ENCODE peak calls at places on chromosomes 11 and 22, in four cellular contexts. I is GM12878, L is K562, N is HL-60. F is an unnamed sample.

GRCh38 chr22:21026783-21027692 is 5.3 kb downstream of the SLC7A4 start:
- DNase-seq in I (no peak), L (no peak), N (no peak), F (no peak)

GRCh38 chr11:68038718-68039525 is at the start of gene TCIRG1:
- DNase-seq in N (peak; percentile 81), I (peak; percentile 15), L (peak; percentile 91), F (peak; percentile 93)

GRCh38 chr11:102419181-102419580 is 33.4 kb downstream of the TMEM123 start:
- DNase-seq in L (no peak), I (no peak), N (no peak), F (no peak)

GRCh38 chr11:27718853-27719574 is 18.8 kb upstream of the BDNF start:
- DNase-seq in L (no peak), N (no peak), I (no peak), F (no peak)

GRCh38 chr11:76789443-76789719 is 6.2 kb downstream of the TSKU start:
- DNase-seq in L (no peak), N (no peak), I (no peak), F (no peak)

GRCh38 chr11:95308512-95309035 is 77.6 kb upstream of the SESN3 start:
- DNase-seq in I (no peak), L (no peak), N (no peak), F (no peak)

GRCh38 chr11:27471067-27471587 is 1.5 kb downstream of the LGR4 start:
- DNase-seq in N (no peak), L (no peak), I (no peak), F (no peak)

GRCh38 chr22:27195104-27195503 is 537.7 kb downstream of the MIAT start:
- DNase-seq in I (no peak), L (no peak), N (no peak), F (no peak)

GRCh38 chr11:84564180-84564866 is 1062.8 kb downstream of the DLG2 start:
- DNase-seq in N (peak; percentile 4), I (no peak), L (peak; percentile 27), F (no peak)

GRCh38 chr11:131868769-131869482 is 498.5 kb downstream of the NTM start:
- DNase-seq in N (no peak), I (no peak), L (no peak), F (no peak)

GRCh38 chr22:46067159-46068111 is 82.9 kb upstream of the PPARA start:
- DNase-seq in L (no peak), I (no peak), N (no peak), F (no peak)

GRCh38 chr11:6427516-6427915 is 8.6 kb upstream of the APBB1 start:
- DNase-seq in I (no peak), L (no peak), N (no peak), F (no peak)

DNA sequence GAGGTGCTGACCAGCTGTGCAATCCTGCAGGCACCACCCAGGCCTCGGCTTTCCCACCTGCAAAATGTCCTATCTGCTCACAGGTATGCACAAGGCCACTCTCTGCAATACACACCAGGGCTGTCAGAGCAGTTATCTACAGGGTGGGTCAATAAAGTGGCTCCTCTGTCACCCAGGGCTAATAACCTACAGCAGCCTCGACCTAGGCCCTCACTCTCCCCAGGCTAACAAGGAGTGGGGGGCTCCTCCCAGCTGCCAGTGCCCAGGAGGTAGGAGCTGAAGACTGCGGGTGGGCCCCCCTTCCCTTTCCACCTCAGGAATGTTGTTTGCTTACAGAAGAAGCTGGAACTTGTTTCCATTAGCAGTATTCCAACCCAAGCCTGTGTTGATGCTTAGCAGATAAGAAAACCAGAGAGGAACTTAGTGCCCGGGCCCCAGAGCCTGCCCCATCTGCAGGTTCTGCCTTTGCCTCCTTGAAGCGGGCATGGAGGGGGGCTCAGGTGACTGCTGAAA is 26.8 kb downstream of the MYH9 start:
- DNase-seq in I (no peak), L (no peak), N (no peak), F (no peak)
- TF ChIP-seq POLR2AphosphoS5 in I (no peak), L (no peak), N (no peak), F (no peak)

GRCh38 chr11:62123669-62124185 is at the start of gene INCENP:
- DNase-seq in N (peak; percentile 99), I (peak; percentile 96), L (peak; percentile 95), F (peak; percentile 87)

GRCh38 chr11:62122076-62122475 is 1.7 kb upstream of the INCENP start:
- DNase-seq in I (no peak), N (peak; percentile 16), L (no peak), F (no peak)

GRCh38 chr11:62125316-62125715 is 1.5 kb downstream of the INCENP start:
- DNase-seq in I (no peak), L (peak; percentile 18), N (peak; percentile 17), F (no peak)

GRCh38 chr11:62125881-62126280 is 2.1 kb downstream of the INCENP start:
- DNase-seq in N (no peak), I (no peak), L (no peak), F (no peak)

GRCh38 chr11:62124186-62125113 is 639 bp downstream of the INCENP start:
- DNase-seq in N (peak; percentile 11), I (no peak), L (peak; percentile 34), F (no peak)
- TF ChIP-seq SPI1 in N (no peak), I (no peak), L (no peak), F (no peak)

GRCh38 chr11:129312741-129313587 is 62.7 kb upstream of the BARX2 start:
- DNase-seq in I (no peak), N (no peak), L (no peak), F (no peak)
- TF ChIP-seq POLR2AphosphoS5 in I (no peak), N (no peak), L (no peak), F (no peak)

GRCh38 chr22:39176673-39177455 is 24.4 kb upstream of the CBX7 start:
- DNase-seq in I (no peak), L (no peak), N (no peak), F (no peak)

GRCh38 chr22:39174498-39175120 is 22.1 kb upstream of the CBX7 start:
- DNase-seq in N (no peak), L (no peak), I (no peak), F (no peak)

GRCh38 chr22:39177456-39177775 is 24.9 kb upstream of the CBX7 start:
- DNase-seq in N (no peak), L (no peak), I (no peak), F (no peak)

GRCh38 chr22:39175127-39176066 is 22.9 kb upstream of the CBX7 start:
- DNase-seq in N (no peak), L (no peak), I (no peak), F (no peak)

DNA sequence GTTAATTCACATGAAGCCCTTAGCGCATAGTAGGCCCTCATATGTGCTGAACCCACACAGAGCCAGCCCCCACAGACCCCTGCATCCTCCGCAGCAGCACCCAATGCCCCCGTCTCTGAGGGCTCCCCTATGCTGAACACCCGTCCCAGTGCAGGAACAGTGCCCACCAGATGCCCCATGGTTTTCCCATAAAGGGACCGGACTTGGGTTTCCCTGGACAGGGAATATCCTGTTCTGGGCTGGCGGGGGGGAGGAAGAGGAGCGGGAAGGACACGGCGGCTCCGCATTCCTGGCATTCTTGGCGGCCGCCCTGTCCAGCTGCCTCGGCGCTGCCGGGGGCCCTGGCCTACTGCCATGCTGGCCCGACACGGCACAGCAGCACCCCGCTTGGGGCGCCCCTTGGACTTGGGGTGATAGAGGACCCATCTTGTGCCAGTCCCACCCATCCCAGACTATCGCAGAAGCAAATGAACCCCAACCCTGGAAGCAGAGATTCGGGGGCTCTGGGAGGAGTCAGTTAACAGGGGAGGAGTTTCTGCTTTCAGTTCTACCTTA is 23.7 kb upstream of the CBX7 start:
- DNase-seq in I (no peak), L (no peak), N (no peak), F (no peak)
- TF ChIP-seq SPI1 in I (no peak), L (no peak), N (no peak), F (no peak)

DNA sequence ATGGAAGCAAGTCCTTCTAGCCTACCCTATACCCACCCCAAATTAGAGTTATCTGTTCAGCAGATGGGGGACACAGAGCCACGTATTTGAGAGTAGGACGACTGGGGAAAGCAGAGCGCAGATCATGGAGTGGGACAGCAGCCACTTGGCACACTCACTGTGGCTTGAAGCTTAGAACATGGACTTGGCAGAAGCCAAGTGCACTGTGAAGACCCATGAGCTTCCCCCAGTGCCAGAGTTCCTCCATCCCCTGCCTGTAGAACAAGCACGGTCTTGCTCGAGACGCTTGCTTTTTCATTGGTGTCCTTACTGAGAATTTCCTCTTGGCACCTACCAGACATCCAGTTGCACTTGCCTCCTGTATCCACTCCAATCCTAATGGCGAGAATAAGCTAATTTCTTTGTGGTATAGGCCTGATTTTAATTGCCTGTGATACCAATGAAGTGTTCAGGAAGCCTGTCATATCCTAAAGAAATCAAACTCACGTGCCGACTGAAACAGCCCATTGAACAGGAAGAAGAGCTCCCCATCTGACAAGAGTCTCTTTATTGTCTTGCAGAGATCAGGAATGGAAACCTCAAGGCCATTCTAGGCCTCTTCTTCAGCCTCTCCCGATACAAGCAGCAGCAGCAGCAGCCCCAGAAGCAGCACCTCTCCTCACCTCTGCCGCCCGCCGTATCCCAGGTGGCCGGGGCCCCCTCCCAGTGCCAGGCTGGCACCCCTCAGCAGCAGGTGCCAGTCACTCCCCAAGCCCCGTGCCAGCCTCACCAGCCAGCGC is 166.9 kb downstream of the NAV2 start:
- DNase-seq in N (no peak), L (no peak), I (no peak), F (no peak)
- TF ChIP-seq POLR2AphosphoS5 in N (no peak), L (no peak), I (no peak), F (no peak)

GRCh38 chr11:17764446-17765218 is 30.1 kb downstream of the KCNC1 start:
- DNase-seq in N (no peak), L (no peak), I (no peak), F (no peak)

GRCh38 chr11:17762309-17762974 is 27.9 kb downstream of the KCNC1 start:
- DNase-seq in N (peak; percentile 35), L (peak; percentile 46), I (peak; percentile 2), F (peak; percentile 67)

GRCh38 chr11:17763703-17764102 is 29.1 kb downstream of the KCNC1 start:
- DNase-seq in L (no peak), N (no peak), I (no peak), F (no peak)

GRCh38 chr11:17763244-17763643 is 28.7 kb downstream of the KCNC1 start:
- DNase-seq in N (no peak), L (no peak), I (no peak), F (no peak)

DNA sequence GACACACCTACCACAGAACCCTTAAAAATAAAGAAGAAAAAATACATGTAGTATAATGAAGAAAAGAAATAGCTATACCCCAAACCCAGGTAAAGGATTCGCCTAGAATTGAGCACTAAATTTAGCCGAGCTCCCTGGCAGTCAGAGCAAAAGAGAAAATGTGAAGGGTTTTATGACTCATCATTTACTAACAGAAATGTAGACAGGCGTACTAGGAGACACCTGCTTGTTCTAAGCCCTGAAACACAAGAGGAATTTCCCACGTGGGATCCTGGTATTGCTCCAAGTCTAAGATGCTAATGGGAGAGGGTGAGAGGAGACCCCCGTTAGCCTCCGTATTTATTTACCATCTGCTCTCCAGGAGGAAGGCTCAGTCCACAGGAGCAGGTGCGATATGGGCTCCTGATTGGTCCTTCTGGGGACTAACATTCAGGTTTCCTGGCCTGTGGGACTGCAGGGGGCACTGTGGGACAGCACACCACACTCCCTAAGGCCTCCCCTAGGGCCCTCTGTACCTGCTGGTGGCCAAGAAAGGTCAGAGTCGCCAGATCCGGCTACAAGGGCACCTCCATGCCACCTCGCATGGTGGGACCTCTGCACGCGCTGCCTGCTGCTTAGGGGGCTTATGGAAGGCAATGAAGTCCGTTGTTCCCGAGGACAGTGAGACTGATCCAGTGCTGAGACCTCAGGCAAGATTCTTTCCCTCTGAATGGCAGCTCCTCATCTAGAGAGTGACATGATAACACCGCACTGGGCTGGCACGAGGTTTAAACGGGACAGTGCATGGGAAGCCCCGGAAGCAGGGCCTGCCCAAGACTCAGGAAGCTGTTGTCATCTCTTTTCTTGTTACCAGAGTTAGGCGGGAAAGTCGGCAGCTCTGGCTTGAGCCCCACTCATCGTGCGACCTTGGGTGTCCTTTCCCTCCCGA is 25.8 kb downstream of the KCNC1 start:
- DNase-seq in I (peak; percentile 12), L (peak; percentile 71), N (peak; percentile 53), F (peak; percentile 70)
- TF ChIP-seq SPI1 in I (no peak), L (no peak), N (no peak), F (no peak)

GRCh38 chr11:36238881-36239280 is 50.3 kb downstream of the COMMD9 start:
- DNase-seq in I (no peak), L (no peak), N (no peak), F (no peak)
- TF ChIP-seq POLR2AphosphoS5 in I (no peak), L (no peak), N (no peak), F (no peak)

F was measured in GM12891.